ENCODE peak calls at places on chromosome 3, in four cellular contexts. One of them, this sample, is unnamed.

GRCh38 chr3:151675858-151676615 is 57.7 kb upstream of the AADACL2 start:
- DNase-seq in mucosa of descending colon: no peak
- DNase-seq in CD4-positive, CD25-positive, alpha-beta regulatory T cell: no peak
- DNase-seq in activated CD4-positive, alpha-beta T cell treated with anti-CD3 and anti-CD28 coated beads, Interleukin-2, amount 50 U/mL, for 24 hours: no peak
- DNase-seq in this sample: no peak

GRCh38 chr3:113532698-113533533 is 561 bp downstream of the SIDT1 start:
- DNase-seq in mucosa of descending colon: peak
- DNase-seq in CD4-positive, CD25-positive, alpha-beta regulatory T cell: peak
- DNase-seq in activated CD4-positive, alpha-beta T cell treated with anti-CD3 and anti-CD28 coated beads, Interleukin-2, amount 50 U/mL, for 24 hours: peak
- DNase-seq in this sample: peak

GRCh38 chr3:53091011-53091410 is 39.2 kb downstream of the RFT1 start:
- DNase-seq in mucosa of descending colon: no peak
- DNase-seq in CD4-positive, CD25-positive, alpha-beta regulatory T cell: no peak
- DNase-seq in activated CD4-positive, alpha-beta T cell treated with anti-CD3 and anti-CD28 coated beads, Interleukin-2, amount 50 U/mL, for 24 hours: no peak
- DNase-seq in this sample: no peak

GRCh38 chr3:112676659-112677234 is 35.8 kb upstream of the CCDC80 start:
- DNase-seq in mucosa of descending colon: peak
- DNase-seq in CD4-positive, CD25-positive, alpha-beta regulatory T cell: peak
- DNase-seq in activated CD4-positive, alpha-beta T cell treated with anti-CD3 and anti-CD28 coated beads, Interleukin-2, amount 50 U/mL, for 24 hours: peak
- DNase-seq in this sample: peak

GRCh38 chr3:129261850-129262249 is 12.4 kb downstream of the COPG1 start:
- DNase-seq in mucosa of descending colon: no peak
- DNase-seq in CD4-positive, CD25-positive, alpha-beta regulatory T cell: no peak
- DNase-seq in activated CD4-positive, alpha-beta T cell treated with anti-CD3 and anti-CD28 coated beads, Interleukin-2, amount 50 U/mL, for 24 hours: no peak
- DNase-seq in this sample: no peak

GRCh38 chr3:129605593-129606521 is 619 bp downstream of the PLXND1 start:
- DNase-seq in mucosa of descending colon: no peak
- DNase-seq in CD4-positive, CD25-positive, alpha-beta regulatory T cell: no peak
- DNase-seq in activated CD4-positive, alpha-beta T cell treated with anti-CD3 and anti-CD28 coated beads, Interleukin-2, amount 50 U/mL, for 24 hours: no peak
- DNase-seq in this sample: peak

GRCh38 chr3:57169106-57169505 is 4.0 kb upstream of the IL17RD start:
- DNase-seq in mucosa of descending colon: no peak
- DNase-seq in CD4-positive, CD25-positive, alpha-beta regulatory T cell: no peak
- DNase-seq in activated CD4-positive, alpha-beta T cell treated with anti-CD3 and anti-CD28 coated beads, Interleukin-2, amount 50 U/mL, for 24 hours: no peak
- DNase-seq in this sample: no peak

GRCh38 chr3:182909318-182910040 is 70.9 kb downstream of the DCUN1D1 start:
- DNase-seq in mucosa of descending colon: no peak
- DNase-seq in CD4-positive, CD25-positive, alpha-beta regulatory T cell: no peak
- DNase-seq in activated CD4-positive, alpha-beta T cell treated with anti-CD3 and anti-CD28 coated beads, Interleukin-2, amount 50 U/mL, for 24 hours: no peak
- DNase-seq in this sample: peak

GRCh38 chr3:19074257-19074938 is 73.9 kb upstream of the KCNH8 start:
- DNase-seq in mucosa of descending colon: no peak
- DNase-seq in CD4-positive, CD25-positive, alpha-beta regulatory T cell: no peak
- DNase-seq in activated CD4-positive, alpha-beta T cell treated with anti-CD3 and anti-CD28 coated beads, Interleukin-2, amount 50 U/mL, for 24 hours: no peak
- DNase-seq in this sample: no peak

GRCh38 chr3:178684881-178685590 is 148.8 kb downstream of the KCNMB2 start:
- DNase-seq in mucosa of descending colon: peak
- DNase-seq in CD4-positive, CD25-positive, alpha-beta regulatory T cell: no peak
- DNase-seq in activated CD4-positive, alpha-beta T cell treated with anti-CD3 and anti-CD28 coated beads, Interleukin-2, amount 50 U/mL, for 24 hours: no peak
- DNase-seq in this sample: no peak

GRCh38 chr3:59970384-59970783 is 920.6 kb upstream of the CFAP20DC start:
- DNase-seq in mucosa of descending colon: no peak
- DNase-seq in CD4-positive, CD25-positive, alpha-beta regulatory T cell: no peak
- DNase-seq in activated CD4-positive, alpha-beta T cell treated with anti-CD3 and anti-CD28 coated beads, Interleukin-2, amount 50 U/mL, for 24 hours: no peak
- DNase-seq in this sample: no peak

GRCh38 chr3:39291903-39292329 is 12.1 kb upstream of the CX3CR1 start:
- DNase-seq in mucosa of descending colon: peak
- DNase-seq in CD4-positive, CD25-positive, alpha-beta regulatory T cell: peak
- DNase-seq in activated CD4-positive, alpha-beta T cell treated with anti-CD3 and anti-CD28 coated beads, Interleukin-2, amount 50 U/mL, for 24 hours: peak
- DNase-seq in this sample: peak

GRCh38 chr3:111668912-111669488 is 73.9 kb upstream of the ZBED2 start:
- DNase-seq in mucosa of descending colon: no peak
- DNase-seq in CD4-positive, CD25-positive, alpha-beta regulatory T cell: no peak
- DNase-seq in activated CD4-positive, alpha-beta T cell treated with anti-CD3 and anti-CD28 coated beads, Interleukin-2, amount 50 U/mL, for 24 hours: no peak
- DNase-seq in this sample: no peak

GRCh38 chr3:97138914-97139541 is 324.6 kb downstream of the EPHA6 start:
- DNase-seq in mucosa of descending colon: no peak
- DNase-seq in CD4-positive, CD25-positive, alpha-beta regulatory T cell: no peak
- DNase-seq in activated CD4-positive, alpha-beta T cell treated with anti-CD3 and anti-CD28 coated beads, Interleukin-2, amount 50 U/mL, for 24 hours: no peak
- DNase-seq in this sample: no peak

GRCh38 chr3:182682263-182683229 is 110.8 kb upstream of the ATP11B start:
- DNase-seq in mucosa of descending colon: peak
- DNase-seq in CD4-positive, CD25-positive, alpha-beta regulatory T cell: peak
- DNase-seq in activated CD4-positive, alpha-beta T cell treated with anti-CD3 and anti-CD28 coated beads, Interleukin-2, amount 50 U/mL, for 24 hours: no peak
- DNase-seq in this sample: peak

GRCh38 chr3:57007513-57008415 is 52.7 kb upstream of the SPATA12 start:
- DNase-seq in mucosa of descending colon: peak
- DNase-seq in CD4-positive, CD25-positive, alpha-beta regulatory T cell: no peak
- DNase-seq in activated CD4-positive, alpha-beta T cell treated with anti-CD3 and anti-CD28 coated beads, Interleukin-2, amount 50 U/mL, for 24 hours: no peak
- DNase-seq in this sample: peak

GRCh38 chr3:157089455-157090221 is 70.3 kb downstream of the CCNL1 start:
- DNase-seq in mucosa of descending colon: peak
- DNase-seq in CD4-positive, CD25-positive, alpha-beta regulatory T cell: peak
- DNase-seq in activated CD4-positive, alpha-beta T cell treated with anti-CD3 and anti-CD28 coated beads, Interleukin-2, amount 50 U/mL, for 24 hours: peak
- DNase-seq in this sample: no peak

GRCh38 chr3:103218146-103218545 is 783.3 kb downstream of the ZPLD1 start:
- DNase-seq in mucosa of descending colon: no peak
- DNase-seq in CD4-positive, CD25-positive, alpha-beta regulatory T cell: no peak
- DNase-seq in activated CD4-positive, alpha-beta T cell treated with anti-CD3 and anti-CD28 coated beads, Interleukin-2, amount 50 U/mL, for 24 hours: no peak
- DNase-seq in this sample: no peak

GRCh38 chr3:120699333-120699732 is 17.3 kb upstream of the HGD start:
- DNase-seq in mucosa of descending colon: no peak
- DNase-seq in CD4-positive, CD25-positive, alpha-beta regulatory T cell: no peak
- DNase-seq in activated CD4-positive, alpha-beta T cell treated with anti-CD3 and anti-CD28 coated beads, Interleukin-2, amount 50 U/mL, for 24 hours: no peak
- DNase-seq in this sample: no peak

GRCh38 chr3:46163551-46163981 is 44.5 kb downstream of the CCR1 start:
- DNase-seq in mucosa of descending colon: no peak
- DNase-seq in CD4-positive, CD25-positive, alpha-beta regulatory T cell: no peak
- DNase-seq in activated CD4-positive, alpha-beta T cell treated with anti-CD3 and anti-CD28 coated beads, Interleukin-2, amount 50 U/mL, for 24 hours: no peak
- DNase-seq in this sample: no peak

GRCh38 chr3:197224034-197224444 is 74.4 kb downstream of the DLG1 start:
- DNase-seq in mucosa of descending colon: no peak
- DNase-seq in CD4-positive, CD25-positive, alpha-beta regulatory T cell: no peak
- DNase-seq in activated CD4-positive, alpha-beta T cell treated with anti-CD3 and anti-CD28 coated beads, Interleukin-2, amount 50 U/mL, for 24 hours: peak
- DNase-seq in this sample: peak

GRCh38 chr3:193391902-193392301 is 13.3 kb upstream of the ATP13A5 start:
- DNase-seq in mucosa of descending colon: no peak
- DNase-seq in CD4-positive, CD25-positive, alpha-beta regulatory T cell: no peak
- DNase-seq in activated CD4-positive, alpha-beta T cell treated with anti-CD3 and anti-CD28 coated beads, Interleukin-2, amount 50 U/mL, for 24 hours: no peak
- DNase-seq in this sample: no peak

GRCh38 chr3:177770821-177771220 is 573.5 kb upstream of the TBL1XR1 start:
- DNase-seq in mucosa of descending colon: no peak
- DNase-seq in CD4-positive, CD25-positive, alpha-beta regulatory T cell: no peak
- DNase-seq in activated CD4-positive, alpha-beta T cell treated with anti-CD3 and anti-CD28 coated beads, Interleukin-2, amount 50 U/mL, for 24 hours: no peak
- DNase-seq in this sample: no peak

GRCh38 chr3:83011471-83011870 is 1250.0 kb upstream of the GBE1 start:
- DNase-seq in mucosa of descending colon: no peak
- DNase-seq in CD4-positive, CD25-positive, alpha-beta regulatory T cell: no peak
- DNase-seq in activated CD4-positive, alpha-beta T cell treated with anti-CD3 and anti-CD28 coated beads, Interleukin-2, amount 50 U/mL, for 24 hours: no peak
- DNase-seq in this sample: no peak

GRCh38 chr3:22288756-22289155 is 537.7 kb upstream of the ZNF385D start:
- DNase-seq in mucosa of descending colon: no peak
- DNase-seq in CD4-positive, CD25-positive, alpha-beta regulatory T cell: no peak
- DNase-seq in activated CD4-positive, alpha-beta T cell treated with anti-CD3 and anti-CD28 coated beads, Interleukin-2, amount 50 U/mL, for 24 hours: no peak
- DNase-seq in this sample: no peak

GRCh38 chr3:103712320-103713008 is 1277.6 kb downstream of the ZPLD1 start:
- DNase-seq in mucosa of descending colon: no peak
- DNase-seq in CD4-positive, CD25-positive, alpha-beta regulatory T cell: no peak
- DNase-seq in activated CD4-positive, alpha-beta T cell treated with anti-CD3 and anti-CD28 coated beads, Interleukin-2, amount 50 U/mL, for 24 hours: no peak
- DNase-seq in this sample: no peak

GRCh38 chr3:97497138-97497537 is 267.4 kb upstream of the ARL6 start:
- DNase-seq in mucosa of descending colon: no peak
- DNase-seq in CD4-positive, CD25-positive, alpha-beta regulatory T cell: no peak
- DNase-seq in activated CD4-positive, alpha-beta T cell treated with anti-CD3 and anti-CD28 coated beads, Interleukin-2, amount 50 U/mL, for 24 hours: no peak
- DNase-seq in this sample: no peak

GRCh38 chr3:189334064-189334920 is 162.5 kb downstream of the TPRG1 start:
- DNase-seq in mucosa of descending colon: no peak
- DNase-seq in CD4-positive, CD25-positive, alpha-beta regulatory T cell: no peak
- DNase-seq in activated CD4-positive, alpha-beta T cell treated with anti-CD3 and anti-CD28 coated beads, Interleukin-2, amount 50 U/mL, for 24 hours: no peak
- DNase-seq in this sample: no peak

GRCh38 chr3:17133637-17134545 is 249.1 kb downstream of the PLCL2 start:
- DNase-seq in mucosa of descending colon: no peak
- DNase-seq in CD4-positive, CD25-positive, alpha-beta regulatory T cell: no peak
- DNase-seq in activated CD4-positive, alpha-beta T cell treated with anti-CD3 and anti-CD28 coated beads, Interleukin-2, amount 50 U/mL, for 24 hours: no peak
- DNase-seq in this sample: no peak

GRCh38 chr3:67719333-67719732 is 64.9 kb upstream of the SUCLG2 start:
- DNase-seq in mucosa of descending colon: no peak
- DNase-seq in CD4-positive, CD25-positive, alpha-beta regulatory T cell: no peak
- DNase-seq in activated CD4-positive, alpha-beta T cell treated with anti-CD3 and anti-CD28 coated beads, Interleukin-2, amount 50 U/mL, for 24 hours: no peak
- DNase-seq in this sample: no peak

GRCh38 chr3:46982581-46982980 is 3.1 kb downstream of the NBEAL2 start:
- DNase-seq in mucosa of descending colon: no peak
- DNase-seq in CD4-positive, CD25-positive, alpha-beta regulatory T cell: no peak
- DNase-seq in activated CD4-positive, alpha-beta T cell treated with anti-CD3 and anti-CD28 coated beads, Interleukin-2, amount 50 U/mL, for 24 hours: no peak
- DNase-seq in this sample: no peak

GRCh38 chr3:150775001-150775599 is 12.1 kb upstream of the SIAH2 start:
- DNase-seq in mucosa of descending colon: no peak
- DNase-seq in CD4-positive, CD25-positive, alpha-beta regulatory T cell: no peak
- DNase-seq in activated CD4-positive, alpha-beta T cell treated with anti-CD3 and anti-CD28 coated beads, Interleukin-2, amount 50 U/mL, for 24 hours: no peak
- DNase-seq in this sample: peak

GRCh38 chr3:50620846-50621245 is 3.9 kb downstream of the MAPKAPK3 start:
- DNase-seq in mucosa of descending colon: no peak
- DNase-seq in CD4-positive, CD25-positive, alpha-beta regulatory T cell: no peak
- DNase-seq in activated CD4-positive, alpha-beta T cell treated with anti-CD3 and anti-CD28 coated beads, Interleukin-2, amount 50 U/mL, for 24 hours: no peak
- DNase-seq in this sample: no peak

GRCh38 chr3:8371085-8371551 is 130.5 kb upstream of the LMCD1 start:
- DNase-seq in mucosa of descending colon: no peak
- DNase-seq in CD4-positive, CD25-positive, alpha-beta regulatory T cell: no peak
- DNase-seq in activated CD4-positive, alpha-beta T cell treated with anti-CD3 and anti-CD28 coated beads, Interleukin-2, amount 50 U/mL, for 24 hours: no peak
- DNase-seq in this sample: no peak

GRCh38 chr3:163863146-163863545 is 1215.2 kb downstream of the SI start:
- DNase-seq in mucosa of descending colon: no peak
- DNase-seq in CD4-positive, CD25-positive, alpha-beta regulatory T cell: no peak
- DNase-seq in activated CD4-positive, alpha-beta T cell treated with anti-CD3 and anti-CD28 coated beads, Interleukin-2, amount 50 U/mL, for 24 hours: no peak
- DNase-seq in this sample: no peak

GRCh38 chr3:52090131-52090548 is 33.8 kb upstream of the DUSP7 start:
- DNase-seq in mucosa of descending colon: no peak
- DNase-seq in CD4-positive, CD25-positive, alpha-beta regulatory T cell: no peak
- DNase-seq in activated CD4-positive, alpha-beta T cell treated with anti-CD3 and anti-CD28 coated beads, Interleukin-2, amount 50 U/mL, for 24 hours: no peak
- DNase-seq in this sample: no peak

GRCh38 chr3:49493901-49494300 is 23.8 kb downstream of the DAG1 start:
- DNase-seq in mucosa of descending colon: no peak
- DNase-seq in CD4-positive, CD25-positive, alpha-beta regulatory T cell: no peak
- DNase-seq in activated CD4-positive, alpha-beta T cell treated with anti-CD3 and anti-CD28 coated beads, Interleukin-2, amount 50 U/mL, for 24 hours: no peak
- DNase-seq in this sample: no peak

GRCh38 chr3:188926741-188927650 is 244.8 kb upstream of the TPRG1 start:
- DNase-seq in mucosa of descending colon: no peak
- DNase-seq in CD4-positive, CD25-positive, alpha-beta regulatory T cell: no peak
- DNase-seq in activated CD4-positive, alpha-beta T cell treated with anti-CD3 and anti-CD28 coated beads, Interleukin-2, amount 50 U/mL, for 24 hours: no peak
- DNase-seq in this sample: no peak

GRCh38 chr3:134647902-134648760 is 2.7 kb downstream of the KY start:
- DNase-seq in mucosa of descending colon: no peak
- DNase-seq in CD4-positive, CD25-positive, alpha-beta regulatory T cell: no peak
- DNase-seq in activated CD4-positive, alpha-beta T cell treated with anti-CD3 and anti-CD28 coated beads, Interleukin-2, amount 50 U/mL, for 24 hours: no peak
- DNase-seq in this sample: no peak

GRCh38 chr3:65963787-65964707 is 74.7 kb downstream of the MAGI1 start:
- DNase-seq in mucosa of descending colon: no peak
- DNase-seq in CD4-positive, CD25-positive, alpha-beta regulatory T cell: no peak
- DNase-seq in activated CD4-positive, alpha-beta T cell treated with anti-CD3 and anti-CD28 coated beads, Interleukin-2, amount 50 U/mL, for 24 hours: peak
- DNase-seq in this sample: no peak

This sample was measured in 8988T.